ENCODE peak calls at places on chromosomes 4 and X, in five cellular contexts. U, N, X, A and Z are unnamed samples.

GRCh38 chrX:118976599-118977340 is 2.4 kb downstream of the LONRF3 start:
- DNase-seq in U (no peak), N (no peak), X (peak; percentile 21), A (no peak), Z (no peak)

GRCh38 chr4:177093964-177094363 is 215.7 kb upstream of the NEIL3 start:
- DNase-seq in U (no peak), N (no peak), X (no peak), A (no peak), Z (no peak)

GRCh38 chrX:40176979-40177430 is 79.2 kb upstream of the BCOR start:
- DNase-seq in U (no peak), N (peak; percentile 50), X (no peak), A (no peak), Z (no peak)

GRCh38 chr4:185115827-185116232 is 27.2 kb upstream of the SLC25A4 start:
- DNase-seq in U (no peak), N (peak; percentile 79), X (peak; percentile 95), A (no peak), Z (no peak)

GRCh38 chr4:158209825-158210807 is at the start of gene TMEM144:
- DNase-seq in U (peak; percentile 1), N (peak; percentile 79), X (peak; percentile 92), A (no peak), Z (no peak)

GRCh38 chrX:53257670-53258423 is 23.5 kb downstream of the IQSEC2 start:
- DNase-seq in U (no peak), N (no peak), X (no peak), A (no peak), Z (no peak)

GRCh38 chr4:57550143-57550542 is 440.0 kb upstream of the IGFBP7 start:
- DNase-seq in U (no peak), N (no peak), X (no peak), A (no peak), Z (no peak)

GRCh38 chr4:53635697-53636483 is 44.6 kb upstream of the LNX1 start:
- DNase-seq in U (no peak), N (no peak), X (no peak), A (no peak), Z (no peak)

GRCh38 chr4:10949039-10949728 is 264.6 kb upstream of the CLNK start:
- DNase-seq in U (no peak), N (no peak), X (no peak), A (no peak), Z (no peak)

DNA sequence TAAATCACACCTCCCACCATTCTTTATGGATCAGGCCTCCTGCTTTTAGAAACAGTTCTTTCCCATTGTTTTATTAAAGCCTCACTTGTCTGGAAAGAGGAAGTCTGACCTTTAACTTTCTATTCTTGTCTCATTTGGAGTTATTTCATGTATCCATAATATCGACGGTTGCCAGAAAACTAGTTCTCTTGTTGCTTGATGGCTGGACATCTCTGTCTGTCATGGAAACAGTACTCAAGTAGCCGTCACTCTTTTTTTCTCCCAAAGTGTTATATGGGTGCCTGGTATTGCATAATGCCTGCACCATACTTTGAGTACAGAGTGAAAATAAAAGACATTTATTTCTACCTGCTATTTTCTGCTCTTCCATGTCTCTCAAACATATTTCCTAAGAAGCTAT is 61.4 kb downstream of the PHEX start:
- DNase-seq in U (no peak), N (no peak), X (no peak), A (no peak), Z (no peak)
- TF ChIP-seq TAF1 in U (no peak), N (no peak), X (no peak), A (no peak), Z (no peak)

GRCh38 chr4:54632537-54632936 is 25.2 kb upstream of the KIT start:
- DNase-seq in U (no peak), N (no peak), X (no peak), A (no peak), Z (no peak)

GRCh38 chr4:54635329-54635728 is 22.4 kb upstream of the KIT start:
- DNase-seq in U (no peak), N (no peak), X (no peak), A (no peak), Z (no peak)

GRCh38 chr4:54643172-54643571 is 14.6 kb upstream of the KIT start:
- DNase-seq in U (no peak), N (no peak), X (no peak), A (no peak), Z (no peak)

DNA sequence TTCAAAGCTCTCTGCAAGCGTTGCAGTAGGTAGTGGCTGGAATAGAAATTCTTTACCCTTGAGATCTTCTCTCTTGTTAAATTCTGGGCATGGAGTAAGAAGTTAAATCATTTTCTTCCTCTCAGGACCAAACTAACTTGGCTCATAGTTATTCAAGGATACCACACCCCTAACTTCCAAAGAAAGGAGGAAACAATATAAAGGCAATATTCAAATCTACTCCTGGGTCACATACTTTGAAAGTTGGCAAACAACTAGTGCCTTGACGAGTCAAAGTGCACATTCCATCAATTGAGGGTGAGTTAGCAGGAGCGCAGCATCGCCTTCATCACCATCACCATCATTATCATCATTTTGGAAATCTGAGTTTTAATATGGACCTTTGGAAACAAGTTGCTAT is 20.4 kb upstream of the KIT start:
- DNase-seq in U (no peak), N (no peak), X (no peak), A (no peak), Z (no peak)
- TF ChIP-seq TAF1 in U (no peak), N (no peak), X (no peak), A (no peak), Z (no peak)

GRCh38 chr4:3306465-3306864 is 13.6 kb downstream of the RGS12 start:
- DNase-seq in U (no peak), N (no peak), X (no peak), A (no peak), Z (no peak)

GRCh38 chr4:3307486-3307885 is 14.7 kb downstream of the RGS12 start:
- DNase-seq in U (no peak), N (no peak), X (no peak), A (no peak), Z (no peak)

GRCh38 chr4:3308691-3309090 is 15.9 kb downstream of the RGS12 start:
- DNase-seq in U (no peak), N (no peak), X (no peak), A (no peak), Z (no peak)

GRCh38 chr4:3307060-3307459 is 14.2 kb downstream of the RGS12 start:
- DNase-seq in U (no peak), N (no peak), X (no peak), A (no peak), Z (no peak)

GRCh38 chr4:3307891-3308575 is 15.2 kb downstream of the RGS12 start:
- DNase-seq in U (no peak), N (no peak), X (no peak), A (no peak), Z (no peak)
- TF ChIP-seq TAF1 in U (no peak), N (no peak), X (no peak), A (no peak), Z (no peak)

GRCh38 chr4:54959656-54960055 is 165.7 kb downstream of the KDR start:
- DNase-seq in U (no peak), N (no peak), X (no peak), A (no peak), Z (no peak)
- TF ChIP-seq TAF1 in U (no peak), N (no peak), X (no peak), A (no peak), Z (no peak)

GRCh38 chr4:14925471-14925870 is 76.8 kb upstream of the CPEB2 start:
- DNase-seq in U (no peak), N (no peak), X (no peak), A (no peak), Z (no peak)

GRCh38 chr4:14926368-14926767 is 75.9 kb upstream of the CPEB2 start:
- DNase-seq in U (no peak), N (no peak), X (no peak), A (no peak), Z (no peak)

GRCh38 chr4:14924080-14924916 is 78.0 kb upstream of the CPEB2 start:
- DNase-seq in U (no peak), N (no peak), X (no peak), A (no peak), Z (no peak)

GRCh38 chr4:14928035-14928434 is 74.2 kb upstream of the CPEB2 start:
- DNase-seq in U (no peak), N (no peak), X (no peak), A (no peak), Z (no peak)

DNA sequence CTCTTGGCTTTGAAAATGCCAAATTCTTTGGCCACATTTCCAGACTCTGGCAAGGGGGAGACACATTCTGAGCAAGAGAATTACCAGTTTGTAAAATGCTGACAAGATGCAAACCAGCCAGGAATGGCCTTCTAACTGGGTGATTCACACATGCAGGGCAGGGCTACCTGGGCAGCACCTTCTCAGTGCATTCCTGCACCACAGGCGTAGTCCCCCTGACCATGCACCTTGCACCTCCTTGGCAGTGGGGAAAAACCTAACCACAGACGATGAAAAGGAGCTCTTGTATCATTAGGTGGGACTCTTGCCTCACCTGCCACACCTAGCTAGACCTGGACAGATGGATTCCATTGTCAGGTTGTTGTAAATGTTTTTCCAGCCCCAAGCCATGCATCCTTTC is 77.3 kb upstream of the CPEB2 start:
- DNase-seq in U (no peak), N (no peak), X (no peak), A (no peak), Z (no peak)
- TF ChIP-seq TAF1 in U (no peak), N (no peak), X (no peak), A (no peak), Z (no peak)

GRCh38 chrX:68683580-68683979 is 36.1 kb downstream of the STARD8 start:
- DNase-seq in U (no peak), N (no peak), X (no peak), A (no peak), Z (no peak)

GRCh38 chrX:68684291-68684918 is 36.9 kb downstream of the STARD8 start:
- DNase-seq in U (no peak), N (no peak), X (peak; percentile 37), A (no peak), Z (no peak)

GRCh38 chrX:68684919-68685304 is 37.4 kb downstream of the STARD8 start:
- DNase-seq in U (no peak), N (no peak), X (peak; percentile 13), A (no peak), Z (no peak)

GRCh38 chrX:68686684-68687045 is 39.2 kb downstream of the STARD8 start:
- DNase-seq in U (no peak), N (no peak), X (peak; percentile 74), A (no peak), Z (no peak)

GRCh38 chrX:68685722-68686683 is 38.5 kb downstream of the STARD8 start:
- DNase-seq in U (no peak), N (no peak), X (peak; percentile 74), A (no peak), Z (no peak)
- TF ChIP-seq TAF1 in U (no peak), N (no peak), X (peak; percentile 22), A (no peak), Z (no peak)